ENCODE peak calls at places on chromosomes 1 and 21, in four cellular contexts. Z is DND-41, X is IMR-90, E is SK-N-SH. Q is an unnamed sample.
A peak's percentile ranks its signal among the peaks of the same experiment; 100 is the strongest.

GRCh38 chr1:8281843-8282509 is 35.9 kb upstream of the SLC45A1 start:
- DNase-seq in Z (no peak), X (peak; percentile 16), E (no peak), Q (no peak)

GRCh38 chr1:22788298-22788697 is 77.7 kb downstream of the EPHB2 start:
- DNase-seq in Z (no peak), X (no peak), E (peak; percentile 88), Q (no peak)

GRCh38 chr1:93908394-93909145 is 660 bp downstream of the GCLM start:
- DNase-seq in Z (peak; percentile 60), X (no peak), E (no peak), Q (no peak)

GRCh38 chr1:53148123-53148522 is 5.7 kb upstream of the SLC1A7 start:
- DNase-seq in Z (no peak), X (peak; percentile 91), E (no peak), Q (no peak)

GRCh38 chr1:173297798-173298391 is 90.8 kb upstream of the TNFSF4 start:
- DNase-seq in Z (peak; percentile 9), X (no peak), E (no peak), Q (no peak)

GRCh38 chr1:174726167-174726879 is 273.4 kb upstream of the CACYBP start:
- DNase-seq in Z (no peak), X (peak; percentile 55), E (no peak), Q (peak; percentile 70)

GRCh38 chr1:111738436-111739221 is 566 bp downstream of the INKA2 start:
- DNase-seq in Z (peak; percentile 91), X (peak; percentile 49), E (peak; percentile 83), Q (peak; percentile 71)

GRCh38 chr1:35894183-35894582 is 11.2 kb downstream of the AGO1 start:
- DNase-seq in Z (no peak), X (peak; percentile 52), E (no peak), Q (peak; percentile 33)

GRCh38 chr1:198893141-198893540 is 254.3 kb downstream of the PTPRC start:
- DNase-seq in Z (no peak), X (no peak), E (no peak), Q (no peak)

GRCh38 chr1:196148367-196148970 is 459.8 kb downstream of the KCNT2 start:
- DNase-seq in Z (no peak), X (peak; percentile 57), E (peak; percentile 12), Q (peak; percentile 15)

GRCh38 chr1:29713857-29714256 is 477.5 kb downstream of the PTPRU start:
- DNase-seq in Z (no peak), X (peak; percentile 10), E (no peak), Q (peak; percentile 14)

GRCh38 chr1:168291222-168291824 is 10.6 kb downstream of the TBX19 start:
- DNase-seq in Z (no peak), X (no peak), E (no peak), Q (no peak)

GRCh38 chr1:22817462-22817861 is 106.8 kb downstream of the EPHB2 start:
- DNase-seq in Z (no peak), X (no peak), E (no peak), Q (no peak)

GRCh38 chr1:162374406-162374805 is 2.2 kb downstream of the SPATA46 start:
- DNase-seq in Z (no peak), X (no peak), E (no peak), Q (no peak)

GRCh38 chr1:166789286-166789685 is 50.0 kb upstream of the POGK start:
- DNase-seq in Z (no peak), X (no peak), E (no peak), Q (no peak)

DNA sequence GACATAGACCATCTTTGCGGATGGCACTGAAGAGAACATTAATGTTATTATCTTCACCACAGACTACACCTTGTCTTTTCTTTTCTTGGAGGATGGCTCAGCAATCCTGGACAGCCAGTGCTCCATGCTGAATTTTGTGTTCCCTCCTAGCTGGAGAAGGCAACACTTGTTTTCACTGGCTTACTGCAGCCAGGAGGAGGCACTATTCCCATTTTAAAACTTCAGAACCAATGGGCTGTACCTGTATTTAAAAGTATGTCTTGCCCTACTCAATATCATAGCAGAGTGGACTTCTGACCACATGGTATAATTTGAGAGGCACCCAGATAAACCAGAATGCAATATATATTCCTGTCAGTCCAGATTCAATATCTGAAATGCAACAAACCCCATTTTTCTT is 53.3 kb upstream of the POGK start:
- DNase-seq in Z (no peak), X (no peak), E (no peak), Q (no peak)
- TF ChIP-seq CTCF in Z (peak; percentile 25), X (no peak), E (peak; percentile 22), Q (no peak)

GRCh38 chr1:62882161-62882560 is 98.2 kb downstream of the ATG4C start:
- DNase-seq in Z (no peak), X (no peak), E (peak; percentile 47), Q (no peak)

GRCh38 chr1:62879962-62880361 is 96.0 kb downstream of the ATG4C start:
- DNase-seq in Z (no peak), X (no peak), E (no peak), Q (no peak)

GRCh38 chr1:62884156-62884740 is 100.3 kb downstream of the ATG4C start:
- DNase-seq in Z (no peak), X (no peak), E (no peak), Q (no peak)

GRCh38 chr1:62877579-62877978 is 93.6 kb downstream of the ATG4C start:
- DNase-seq in Z (no peak), X (no peak), E (no peak), Q (no peak)

GRCh38 chr1:62882705-62883104 is 98.8 kb downstream of the ATG4C start:
- DNase-seq in Z (no peak), X (no peak), E (no peak), Q (no peak)
- H3K4me2 ChIP-seq in Z (no peak overlapping the region), X (no peak overlapping the region), E (no peak overlapping the region), Q (no peak overlapping the region)

GRCh38 chr1:229280921-229281320 is 10.0 kb downstream of the RAB4A start:
- DNase-seq in Z (no peak), X (peak; percentile 68), E (no peak), Q (no peak)
- H4K20me1 ChIP-seq in Z (peaks cover 43% of the 10 kb centered on the region), X (peaks cover 34% of the 10 kb centered on the region), E (peaks cover 30% of the 10 kb centered on the region), Q (no peaks in the 10 kb centered on the region)

DNA sequence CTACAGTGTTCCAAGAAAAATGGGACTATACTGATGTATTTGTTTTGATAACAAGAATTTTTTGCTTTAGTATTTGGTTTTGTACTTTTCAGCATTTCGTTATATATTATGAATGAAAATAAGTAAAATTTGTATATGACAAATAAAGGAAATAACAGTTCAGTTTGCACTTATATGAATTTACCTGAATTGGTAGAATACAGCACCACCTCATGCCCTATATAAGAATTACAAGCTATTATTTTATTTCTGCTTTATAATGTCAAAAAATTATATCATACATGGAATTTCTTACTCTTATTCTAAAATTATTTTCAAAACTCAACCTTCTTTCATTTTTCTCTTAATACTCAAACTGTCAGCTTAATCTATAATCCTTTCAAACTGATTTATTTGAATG is 14.6 kb downstream of the EFCAB7 start:
- DNase-seq in Z (no peak), X (peak; percentile 15), E (peak; percentile 7), Q (peak; percentile 47)
- TF ChIP-seq CTCF in Z (peak; percentile 53), X (peak; percentile 55), E (peak; percentile 70), Q (no peak)

DNA sequence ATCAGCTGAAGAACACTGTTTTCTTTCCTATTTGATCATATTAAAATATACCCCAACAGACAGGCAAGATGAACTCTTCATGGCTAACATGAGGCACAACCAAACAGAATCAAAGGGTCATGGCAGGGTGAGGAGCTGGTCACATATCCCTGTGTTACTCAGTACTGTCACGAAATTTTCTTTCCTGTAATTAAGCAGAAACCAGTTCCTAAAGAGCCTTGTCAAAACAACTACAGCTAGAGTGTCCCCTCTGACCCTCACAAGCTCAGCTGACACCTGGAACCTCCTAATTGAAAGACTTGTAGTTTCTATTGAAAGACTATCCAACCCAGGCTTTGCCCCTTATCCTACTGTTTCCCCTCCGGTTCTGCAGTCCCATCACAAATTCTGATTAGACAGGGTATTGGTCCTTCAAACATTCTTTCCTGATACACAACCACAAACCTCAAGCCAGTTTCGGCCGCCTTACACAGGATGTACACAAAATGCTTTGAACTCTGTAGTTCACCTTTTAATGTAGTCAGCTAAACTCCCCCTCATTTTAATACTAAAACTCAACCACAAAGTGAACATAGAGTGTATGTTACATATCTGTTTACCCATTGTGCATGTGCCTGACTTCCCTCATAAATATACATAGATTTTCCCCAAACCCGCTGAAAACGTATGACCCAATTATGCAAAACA is 651.9 kb downstream of the MRPL39 start:
- DNase-seq in Z (no peak), X (no peak), E (no peak), Q (no peak)
- H3K4me2 ChIP-seq in Z (no peak overlapping the region), X (no peak overlapping the region), E (no peak overlapping the region), Q (no peak overlapping the region)

DNA sequence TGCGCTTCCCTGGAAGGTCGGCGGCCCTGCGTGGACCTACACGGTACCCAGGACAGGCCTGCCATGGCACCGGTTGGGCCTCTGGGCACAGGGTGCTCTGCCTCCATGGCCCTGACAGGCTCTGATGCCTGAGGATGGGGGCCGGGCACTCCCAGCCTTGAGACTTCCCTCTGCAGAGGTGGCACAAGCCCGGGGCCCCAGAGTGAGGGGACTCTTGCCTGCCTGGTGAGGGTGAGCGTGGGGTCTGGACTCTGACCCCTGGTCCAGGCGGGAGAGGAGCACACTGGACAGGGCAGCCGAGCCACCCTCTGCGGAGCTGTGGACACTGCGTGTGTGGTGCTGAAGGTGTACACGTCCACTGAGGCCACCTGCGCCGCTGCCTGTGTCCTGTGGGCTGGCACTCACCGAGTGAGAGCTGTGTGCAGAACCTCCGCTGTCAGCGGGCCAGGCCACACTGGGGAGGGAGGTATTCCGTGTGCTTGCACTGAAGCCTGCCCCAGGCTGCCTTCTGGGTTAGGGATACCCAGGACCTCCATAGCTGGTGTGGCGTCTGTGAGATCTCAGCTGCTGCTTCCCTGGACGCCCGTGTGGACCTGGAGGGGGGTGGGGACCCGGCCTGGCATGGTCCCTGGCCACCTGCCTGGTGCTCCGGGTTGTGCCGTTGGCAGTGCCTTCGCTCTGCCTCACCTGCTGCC is 10.4 kb downstream of the SKI start:
- DNase-seq in Z (no peak), X (no peak), E (no peak), Q (no peak)
- H4K20me1 ChIP-seq in Z (peaks cover 96% of the 10 kb centered on the region), X (peaks cover 99% of the 10 kb centered on the region), E (peaks cover 100% of the 10 kb centered on the region), Q (no peaks in the 10 kb centered on the region)

GRCh38 chr1:233224291-233224690 is 71.2 kb downstream of the PCNX2 start:
- DNase-seq in Z (no peak), X (peak; percentile 19), E (no peak), Q (peak; percentile 10)

GRCh38 chr1:233230011-233230410 is 65.5 kb downstream of the PCNX2 start:
- DNase-seq in Z (no peak), X (peak; percentile 69), E (no peak), Q (peak; percentile 24)

GRCh38 chr1:233233508-233234040 is 62.0 kb downstream of the PCNX2 start:
- DNase-seq in Z (no peak), X (no peak), E (no peak), Q (no peak)

GRCh38 chr1:233227930-233228465 is 67.5 kb downstream of the PCNX2 start:
- DNase-seq in Z (no peak), X (no peak), E (no peak), Q (no peak)

GRCh38 chr1:233229291-233229690 is 66.2 kb downstream of the PCNX2 start:
- DNase-seq in Z (no peak), X (peak; percentile 11), E (no peak), Q (no peak)
- TF ChIP-seq CTCF in Z (no peak), X (no peak), E (no peak), Q (no peak)

GRCh38 chr1:23977854-23978191 is 2.3 kb downstream of the SRSF10 start:
- DNase-seq in Z (no peak), X (no peak), E (no peak), Q (no peak)
- H3K4me2 ChIP-seq in Z (peak overlapping the region; percentile 74), X (no peak overlapping the region), E (peak overlapping the region; percentile 81), Q (peak overlapping the region; percentile 83)